ENCODE peak calls at places on chromosomes 7 and 10, in four cellular contexts. One of them, this sample, is unnamed.

GRCh38 chr7:77246031-77246430 is 46.4 kb upstream of the FGL2 start:
- DNase-seq in spleen: no peak
- DNase-seq in psoas muscle: no peak
- DNase-seq in adipocyte: no peak
- DNase-seq in this sample: no peak

GRCh38 chr10:30828227-30828626 is 198.7 kb upstream of the LYZL2 start:
- DNase-seq in spleen: peak; percentile 19
- DNase-seq in psoas muscle: no peak
- DNase-seq in adipocyte: no peak
- DNase-seq in this sample: no peak

GRCh38 chr7:27179503-27180430 is 5.3 kb downstream of the HOXA11 start:
- DNase-seq in spleen: peak; percentile 89
- DNase-seq in psoas muscle: peak; percentile 90
- DNase-seq in adipocyte: peak; percentile 70
- DNase-seq in this sample: peak; percentile 58

GRCh38 chr7:151075662-151075971 is 5.0 kb downstream of the FASTK start:
- DNase-seq in spleen: no peak
- DNase-seq in psoas muscle: no peak
- DNase-seq in adipocyte: no peak
- DNase-seq in this sample: no peak

GRCh38 chr7:108609643-108610042 is 40.0 kb downstream of the DNAJB9 start:
- DNase-seq in spleen: no peak
- DNase-seq in psoas muscle: no peak
- DNase-seq in adipocyte: no peak
- DNase-seq in this sample: no peak

GRCh38 chr10:35492387-35493195 is 112.5 kb upstream of the GJD4 start:
- DNase-seq in spleen: no peak
- DNase-seq in psoas muscle: no peak
- DNase-seq in adipocyte: no peak
- DNase-seq in this sample: no peak

GRCh38 chr7:4076701-4077294 is 605.3 kb upstream of the FOXK1 start:
- DNase-seq in spleen: peak; percentile 54
- DNase-seq in psoas muscle: no peak
- DNase-seq in adipocyte: no peak
- DNase-seq in this sample: no peak

GRCh38 chr7:148084138-148084537 is 506.4 kb upstream of the C7orf33 start:
- DNase-seq in spleen: no peak
- DNase-seq in psoas muscle: no peak
- DNase-seq in adipocyte: peak; percentile 89
- DNase-seq in this sample: no peak

GRCh38 chr10:88528196-88528595 is 54.9 kb downstream of the RNLS start:
- DNase-seq in spleen: no peak
- DNase-seq in psoas muscle: no peak
- DNase-seq in adipocyte: peak; percentile 25
- DNase-seq in this sample: no peak

GRCh38 chr7:3309140-3309539 is 8.1 kb downstream of the SDK1 start:
- DNase-seq in spleen: no peak
- DNase-seq in psoas muscle: no peak
- DNase-seq in adipocyte: no peak
- DNase-seq in this sample: no peak

GRCh38 chr10:91788527-91788926 is 9.7 kb upstream of the TNKS2 start:
- DNase-seq in spleen: no peak
- DNase-seq in psoas muscle: no peak
- DNase-seq in adipocyte: no peak
- DNase-seq in this sample: no peak

GRCh38 chr7:34844936-34845665 is 187.1 kb downstream of the NPSR1 start:
- DNase-seq in spleen: no peak
- DNase-seq in psoas muscle: no peak
- DNase-seq in adipocyte: no peak
- DNase-seq in this sample: no peak

GRCh38 chr10:24349379-24350110 is 140.6 kb downstream of the KIAA1217 start:
- DNase-seq in spleen: no peak
- DNase-seq in psoas muscle: no peak
- DNase-seq in adipocyte: peak; percentile 37
- DNase-seq in this sample: no peak

GRCh38 chr7:93890464-93891068 is at the start of gene TFPI2:
- DNase-seq in spleen: peak; percentile 72
- DNase-seq in psoas muscle: no peak
- DNase-seq in adipocyte: peak; percentile 82
- DNase-seq in this sample: no peak

GRCh38 chr10:97138174-97138573 is 47.6 kb downstream of the SLIT1 start:
- DNase-seq in spleen: peak; percentile 56
- DNase-seq in psoas muscle: no peak
- DNase-seq in adipocyte: no peak
- DNase-seq in this sample: no peak

GRCh38 chr10:6140141-6140841 is 51.5 kb downstream of the RBM17 start:
- DNase-seq in spleen: peak; percentile 87
- DNase-seq in psoas muscle: no peak
- DNase-seq in adipocyte: no peak
- DNase-seq in this sample: peak; percentile 48

GRCh38 chr10:78798976-78799730 is 269.6 kb upstream of the ZMIZ1 start:
- DNase-seq in spleen: no peak
- DNase-seq in psoas muscle: no peak
- DNase-seq in adipocyte: no peak
- DNase-seq in this sample: no peak

GRCh38 chr7:132732466-132732865 is 156.2 kb upstream of the PLXNA4 start:
- DNase-seq in spleen: no peak
- DNase-seq in psoas muscle: no peak
- DNase-seq in adipocyte: no peak
- DNase-seq in this sample: no peak

GRCh38 chr7:36644625-36645422 is 79.5 kb downstream of the AOAH start:
- DNase-seq in spleen: no peak
- DNase-seq in psoas muscle: no peak
- DNase-seq in adipocyte: no peak
- DNase-seq in this sample: no peak

GRCh38 chr7:1707756-1708611 is 37.9 kb downstream of the ELFN1 start:
- DNase-seq in spleen: peak; percentile 56
- DNase-seq in psoas muscle: no peak
- DNase-seq in adipocyte: peak; percentile 17
- DNase-seq in this sample: no peak

GRCh38 chr7:30406664-30407425 is 71.7 kb downstream of the NOD1 start:
- DNase-seq in spleen: no peak
- DNase-seq in psoas muscle: peak; percentile 84
- DNase-seq in adipocyte: no peak
- DNase-seq in this sample: no peak

GRCh38 chr7:14495633-14496032 is 406.9 kb downstream of the DGKB start:
- DNase-seq in spleen: no peak
- DNase-seq in psoas muscle: no peak
- DNase-seq in adipocyte: no peak
- DNase-seq in this sample: no peak
- H3K9me3 ChIP-seq in spleen: no peaks in the 10 kb centered on the region
- H3K9me3 ChIP-seq in psoas muscle: no peaks in the 10 kb centered on the region
- H3K9me3 ChIP-seq in adipocyte: no peaks in the 10 kb centered on the region
- H3K9me3 ChIP-seq in this sample: no peaks in the 10 kb centered on the region

GRCh38 chr7:157719705-157720655 is 383.2 kb downstream of the DNAJB6 start:
- DNase-seq in spleen: no peak
- DNase-seq in psoas muscle: no peak
- DNase-seq in adipocyte: no peak
- DNase-seq in this sample: no peak
- H3K9me3 ChIP-seq in spleen: no peaks in the 10 kb centered on the region
- H3K9me3 ChIP-seq in psoas muscle: no peaks in the 10 kb centered on the region
- H3K9me3 ChIP-seq in adipocyte: no peaks in the 10 kb centered on the region
- H3K9me3 ChIP-seq in this sample: no peaks in the 10 kb centered on the region

DNA sequence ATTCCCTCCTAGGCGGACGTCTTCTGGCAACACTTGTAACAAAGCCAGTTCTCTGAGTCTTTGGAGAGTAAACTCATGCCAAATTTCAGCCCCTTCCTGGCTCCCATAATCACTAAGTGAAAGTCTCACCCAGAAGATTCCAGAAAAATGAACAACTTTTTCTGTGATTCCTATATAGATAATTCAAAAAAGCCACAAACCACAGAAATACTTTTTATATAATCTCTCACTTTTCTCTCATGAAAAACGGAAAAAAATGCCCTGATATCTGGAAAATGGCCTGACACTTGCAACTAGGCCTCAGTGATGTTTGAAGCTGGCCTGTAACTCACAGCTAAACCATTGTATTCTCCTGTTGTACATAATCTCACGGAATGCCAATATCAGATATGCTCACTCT is 296.2 kb downstream of the HTR7 start:
- DNase-seq in spleen: no peak
- DNase-seq in psoas muscle: no peak
- DNase-seq in adipocyte: no peak
- DNase-seq in this sample: no peak
- H3K9me3 ChIP-seq in spleen: no peaks in the 10 kb centered on the region
- H3K9me3 ChIP-seq in psoas muscle: no peaks in the 10 kb centered on the region
- H3K9me3 ChIP-seq in adipocyte: peaks cover 5% of the 10 kb centered on the region
- H3K9me3 ChIP-seq in this sample: no peaks in the 10 kb centered on the region

DNA sequence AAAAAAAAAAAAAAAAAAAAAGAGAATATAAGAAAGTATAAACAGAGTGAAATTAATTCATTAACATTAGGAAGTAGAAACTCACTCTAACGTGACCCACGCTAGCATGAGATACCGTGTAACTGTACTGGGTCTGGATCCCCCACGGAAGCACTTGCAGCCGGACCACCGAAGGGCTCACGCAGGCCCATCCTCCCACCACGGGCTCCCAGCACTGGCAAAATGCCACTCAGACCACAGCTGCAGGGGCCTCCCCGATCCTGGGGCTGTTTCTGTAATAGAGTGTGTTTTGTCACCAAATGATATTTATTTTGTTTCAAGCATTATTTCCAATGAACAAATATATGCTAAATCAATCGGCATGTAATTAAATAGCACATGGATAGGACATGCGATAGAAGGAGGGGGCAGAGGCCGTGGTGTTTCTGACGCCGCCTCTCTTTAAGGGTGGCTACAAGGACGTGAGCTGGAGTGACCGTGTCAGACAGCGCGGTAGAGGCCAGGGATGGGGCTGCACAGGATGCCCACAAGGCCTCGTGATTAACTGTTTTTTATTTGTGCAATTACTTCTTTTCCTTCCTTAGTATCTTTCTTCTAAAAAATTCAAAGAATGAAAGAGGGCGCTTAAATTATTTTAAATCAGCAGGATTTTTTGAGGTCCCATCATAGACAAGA is 568.5 kb downstream of the PTPRN2 start:
- DNase-seq in spleen: peak; percentile 61
- DNase-seq in psoas muscle: no peak
- DNase-seq in adipocyte: no peak
- DNase-seq in this sample: no peak
- H3K9me3 ChIP-seq in spleen: no peaks in the 10 kb centered on the region
- H3K9me3 ChIP-seq in psoas muscle: no peaks in the 10 kb centered on the region
- H3K9me3 ChIP-seq in adipocyte: no peaks in the 10 kb centered on the region
- H3K9me3 ChIP-seq in this sample: no peaks in the 10 kb centered on the region